ENCODE peak calls at places on chromosomes 12 and 14, in five cellular contexts. One of them, this sample, is unnamed.

GRCh38 chr12:113152196-113152834 is 2.8 kb downstream of the CFAP73 start:
- DNase-seq in GM06990: no peak
- DNase-seq in AG04450: no peak
- DNase-seq in spleen: no peak
- DNase-seq in mammary epithelial cell: no peak
- DNase-seq in this sample: no peak

GRCh38 chr14:81269100-81269978 is 48.6 kb upstream of the GTF2A1 start:
- DNase-seq in AG04450: peak; percentile 39
- DNase-seq in GM06990: peak; percentile 12
- DNase-seq in mammary epithelial cell: peak; percentile 64
- DNase-seq in spleen: no peak
- DNase-seq in this sample: peak; percentile 28

GRCh38 chr12:114692558-114693531 is 8.9 kb upstream of the TBX3 start:
- DNase-seq in mammary epithelial cell: peak; percentile 33
- DNase-seq in GM06990: no peak
- DNase-seq in AG04450: no peak
- DNase-seq in spleen: no peak
- DNase-seq in this sample: no peak

GRCh38 chr12:52063081-52063985 is 6.4 kb upstream of the ATG101 start:
- DNase-seq in AG04450: no peak
- DNase-seq in GM06990: no peak
- DNase-seq in spleen: no peak
- DNase-seq in mammary epithelial cell: no peak
- DNase-seq in this sample: no peak

GRCh38 chr14:37197421-37198272 is at the start of gene MIPOL1:
- DNase-seq in AG04450: peak; percentile 69
- DNase-seq in spleen: peak; percentile 84
- DNase-seq in GM06990: no peak
- DNase-seq in mammary epithelial cell: peak; percentile 89
- DNase-seq in this sample: peak; percentile 4

GRCh38 chr14:71363961-71364360 is 456.7 kb downstream of the PCNX1 start:
- DNase-seq in GM06990: no peak
- DNase-seq in mammary epithelial cell: no peak
- DNase-seq in spleen: no peak
- DNase-seq in AG04450: no peak
- DNase-seq in this sample: no peak

GRCh38 chr14:68358978-68359861 is 433.6 kb downstream of the ZFP36L1 start:
- DNase-seq in spleen: no peak
- DNase-seq in AG04450: no peak
- DNase-seq in GM06990: no peak
- DNase-seq in mammary epithelial cell: no peak
- DNase-seq in this sample: no peak

GRCh38 chr14:81302613-81303012 is 81.9 kb upstream of the GTF2A1 start:
- DNase-seq in AG04450: no peak
- DNase-seq in GM06990: no peak
- DNase-seq in mammary epithelial cell: no peak
- DNase-seq in spleen: no peak
- DNase-seq in this sample: no peak

GRCh38 chr12:57142121-57142520 is 5.3 kb downstream of the LRP1-AS start:
- DNase-seq in spleen: no peak
- DNase-seq in mammary epithelial cell: no peak
- DNase-seq in GM06990: no peak
- DNase-seq in AG04450: no peak
- DNase-seq in this sample: no peak

GRCh38 chr12:13915096-13915495 is 66.3 kb downstream of the GRIN2B start:
- DNase-seq in AG04450: no peak
- DNase-seq in GM06990: no peak
- DNase-seq in mammary epithelial cell: no peak
- DNase-seq in spleen: no peak
- DNase-seq in this sample: no peak
- TF ChIP-seq CTCF in AG04450: no peak
- TF ChIP-seq CTCF in GM06990: no peak
- TF ChIP-seq CTCF in mammary epithelial cell: no peak
- TF ChIP-seq CTCF in spleen: no peak
- TF ChIP-seq CTCF in this sample: no peak

GRCh38 chr14:72974661-72975060 is 48.4 kb downstream of the DCAF4 start:
- DNase-seq in mammary epithelial cell: no peak
- DNase-seq in spleen: peak; percentile 64
- DNase-seq in AG04450: no peak
- DNase-seq in GM06990: no peak
- DNase-seq in this sample: no peak

GRCh38 chr14:72978856-72979255 is 48.0 kb downstream of the ZFYVE1 start:
- DNase-seq in spleen: peak; percentile 31
- DNase-seq in mammary epithelial cell: no peak
- DNase-seq in GM06990: no peak
- DNase-seq in AG04450: no peak
- DNase-seq in this sample: no peak

GRCh38 chr14:72970824-72971434 is 44.7 kb downstream of the DCAF4 start:
- DNase-seq in AG04450: no peak
- DNase-seq in GM06990: no peak
- DNase-seq in spleen: peak; percentile 59
- DNase-seq in mammary epithelial cell: no peak
- DNase-seq in this sample: no peak

GRCh38 chr14:72980863-72981262 is 46.0 kb downstream of the ZFYVE1 start:
- DNase-seq in AG04450: no peak
- DNase-seq in GM06990: no peak
- DNase-seq in mammary epithelial cell: no peak
- DNase-seq in spleen: peak; percentile 22
- DNase-seq in this sample: no peak

DNA sequence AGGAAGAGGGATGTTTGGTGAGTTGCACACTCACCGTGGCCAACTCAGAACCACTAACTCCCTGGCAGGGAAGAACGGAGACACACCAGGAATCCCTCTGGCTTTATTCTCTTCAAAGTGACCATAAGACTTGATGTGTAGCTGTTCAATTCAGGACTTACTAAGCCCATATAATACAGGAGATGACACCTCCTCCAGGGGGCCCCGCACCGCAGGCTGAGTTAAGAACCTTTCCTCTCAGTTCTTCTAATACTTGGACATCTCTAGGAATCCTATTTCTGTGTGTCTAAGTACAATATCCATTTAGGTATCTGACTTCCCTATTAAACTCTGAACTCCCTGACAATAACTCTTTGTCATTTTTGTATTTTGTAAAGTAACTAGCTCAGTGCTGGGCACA is 49.5 kb downstream of the DCAF4 start:
- DNase-seq in AG04450: no peak
- DNase-seq in GM06990: no peak
- DNase-seq in spleen: peak; percentile 24
- DNase-seq in mammary epithelial cell: no peak
- DNase-seq in this sample: peak; percentile 46
- TF ChIP-seq CTCF in AG04450: peak; percentile 3
- TF ChIP-seq CTCF in GM06990: peak; percentile 25
- TF ChIP-seq CTCF in spleen: no peak
- TF ChIP-seq CTCF in mammary epithelial cell: peak; percentile 2
- TF ChIP-seq CTCF in this sample: no peak

DNA sequence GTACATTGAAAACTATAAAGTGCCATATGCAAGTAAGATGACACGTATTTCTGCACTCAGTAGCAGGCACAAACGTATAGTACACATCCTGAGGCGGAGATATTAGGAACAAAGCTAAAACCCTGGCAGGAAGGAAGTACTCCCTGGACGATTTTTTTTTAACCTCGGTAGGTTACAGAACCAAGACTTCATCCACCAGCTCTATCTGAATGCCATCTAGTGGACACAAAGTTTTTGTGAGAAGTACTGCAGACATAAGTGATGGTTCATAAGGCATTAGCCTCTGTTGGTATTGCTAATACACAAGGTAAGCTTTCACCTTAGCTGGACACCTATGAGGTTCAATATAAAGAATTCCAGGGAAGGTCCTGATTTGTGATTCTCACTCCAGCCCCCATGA is 83.0 kb upstream of the CCDC196 start:
- DNase-seq in spleen: no peak
- DNase-seq in AG04450: no peak
- DNase-seq in GM06990: peak; percentile 8
- DNase-seq in mammary epithelial cell: peak; percentile 50
- DNase-seq in this sample: no peak
- TF ChIP-seq CTCF in spleen: no peak
- TF ChIP-seq CTCF in AG04450: peak; percentile 42
- TF ChIP-seq CTCF in GM06990: peak; percentile 53
- TF ChIP-seq CTCF in mammary epithelial cell: peak; percentile 72
- TF ChIP-seq CTCF in this sample: no peak

GRCh38 chr14:51093371-51094281 is 1.3 kb downstream of the TRIM9 start:
- DNase-seq in AG04450: no peak
- DNase-seq in GM06990: peak; percentile 48
- DNase-seq in spleen: peak; percentile 84
- DNase-seq in mammary epithelial cell: peak; percentile 35
- DNase-seq in this sample: peak; percentile 78
- TF ChIP-seq CTCF in AG04450: no peak
- TF ChIP-seq CTCF in GM06990: peak; percentile 72
- TF ChIP-seq CTCF in spleen: no peak
- TF ChIP-seq CTCF in mammary epithelial cell: peak; percentile 44
- TF ChIP-seq CTCF in this sample: peak; percentile 65

GRCh38 chr12:59808317-59808910 is 212.6 kb downstream of the SLC16A7 start:
- DNase-seq in AG04450: no peak
- DNase-seq in spleen: no peak
- DNase-seq in GM06990: no peak
- DNase-seq in mammary epithelial cell: peak; percentile 22
- DNase-seq in this sample: peak; percentile 12
- TF ChIP-seq CTCF in AG04450: peak; percentile 83
- TF ChIP-seq CTCF in spleen: peak; percentile 54
- TF ChIP-seq CTCF in GM06990: peak; percentile 70
- TF ChIP-seq CTCF in mammary epithelial cell: peak; percentile 76
- TF ChIP-seq CTCF in this sample: peak; percentile 76

GRCh38 chr14:36067428-36068187 is 108.9 kb downstream of the PTCSC3 start:
- DNase-seq in spleen: no peak
- DNase-seq in mammary epithelial cell: no peak
- DNase-seq in AG04450: no peak
- DNase-seq in GM06990: no peak
- DNase-seq in this sample: no peak

GRCh38 chr14:36066636-36067035 is 109.9 kb downstream of the PTCSC3 start:
- DNase-seq in mammary epithelial cell: peak; percentile 48
- DNase-seq in spleen: no peak
- DNase-seq in GM06990: no peak
- DNase-seq in AG04450: no peak
- DNase-seq in this sample: no peak

GRCh38 chr14:36068777-36069534 is 107.6 kb downstream of the PTCSC3 start:
- DNase-seq in mammary epithelial cell: peak; percentile 54
- DNase-seq in AG04450: no peak
- DNase-seq in GM06990: no peak
- DNase-seq in spleen: no peak
- DNase-seq in this sample: no peak

GRCh38 chr14:36069535-36069900 is 107.0 kb downstream of the PTCSC3 start:
- DNase-seq in mammary epithelial cell: peak; percentile 10
- DNase-seq in spleen: no peak
- DNase-seq in AG04450: no peak
- DNase-seq in GM06990: peak; percentile 3
- DNase-seq in this sample: peak; percentile 41

DNA sequence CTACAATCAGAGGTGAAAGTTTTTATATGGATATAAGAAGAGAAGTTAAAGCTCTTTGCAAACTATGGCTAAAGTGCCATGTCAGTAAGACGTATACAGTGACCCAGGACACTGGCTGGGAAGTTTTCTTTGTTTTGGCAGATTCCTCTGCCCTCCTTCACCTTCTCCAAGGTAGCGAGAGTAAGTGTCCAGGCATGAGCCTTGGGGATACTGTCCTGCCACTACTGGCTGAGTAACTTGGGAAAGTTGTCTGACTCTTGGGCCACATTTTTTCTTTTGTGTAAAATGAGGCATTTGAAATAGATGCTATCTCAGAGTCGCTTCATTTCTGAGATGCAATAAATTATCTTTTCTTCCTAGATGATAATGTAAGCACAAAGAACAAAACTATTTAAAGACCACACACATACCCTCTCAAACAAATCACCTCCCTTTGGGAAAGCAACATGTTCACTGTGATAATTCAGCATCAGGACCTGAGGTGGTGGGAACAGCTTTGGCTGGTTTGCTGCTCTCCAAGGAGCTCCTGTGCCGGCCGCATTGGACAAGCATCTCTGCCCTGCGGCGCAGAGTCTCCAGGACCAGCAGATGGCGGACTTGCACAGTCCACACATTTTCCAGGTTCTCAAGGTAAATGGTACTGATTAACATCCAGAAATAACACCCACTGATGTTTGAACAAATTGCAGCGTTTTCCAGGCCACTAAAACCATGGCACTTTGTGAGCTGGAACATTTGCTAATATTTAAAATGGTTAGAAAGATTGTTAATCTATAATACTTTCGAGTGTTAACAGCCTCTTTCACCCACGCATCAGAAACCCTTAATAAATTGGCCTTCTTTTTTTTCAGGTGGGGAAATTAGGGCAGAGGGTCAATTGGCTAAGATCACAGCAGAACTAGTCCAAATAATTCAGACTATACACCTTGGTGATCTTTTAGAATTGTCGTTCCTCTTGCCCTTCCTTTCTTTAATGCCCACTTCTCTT is 106.2 kb downstream of the PTCSC3 start:
- DNase-seq in GM06990: peak; percentile 31
- DNase-seq in mammary epithelial cell: peak; percentile 61
- DNase-seq in AG04450: peak; percentile 32
- DNase-seq in spleen: no peak
- DNase-seq in this sample: peak; percentile 65
- TF ChIP-seq CTCF in GM06990: peak; percentile 88
- TF ChIP-seq CTCF in mammary epithelial cell: peak; percentile 91
- TF ChIP-seq CTCF in AG04450: peak; percentile 92
- TF ChIP-seq CTCF in spleen: no peak
- TF ChIP-seq CTCF in this sample: peak; percentile 62

GRCh38 chr14:56247495-56248087 is 129.4 kb downstream of the PELI2 start:
- DNase-seq in spleen: no peak
- DNase-seq in GM06990: no peak
- DNase-seq in AG04450: no peak
- DNase-seq in mammary epithelial cell: no peak
- DNase-seq in this sample: no peak
- TF ChIP-seq CTCF in spleen: no peak
- TF ChIP-seq CTCF in GM06990: peak; percentile 31
- TF ChIP-seq CTCF in AG04450: peak; percentile 37
- TF ChIP-seq CTCF in mammary epithelial cell: peak; percentile 42
- TF ChIP-seq CTCF in this sample: no peak

DNA sequence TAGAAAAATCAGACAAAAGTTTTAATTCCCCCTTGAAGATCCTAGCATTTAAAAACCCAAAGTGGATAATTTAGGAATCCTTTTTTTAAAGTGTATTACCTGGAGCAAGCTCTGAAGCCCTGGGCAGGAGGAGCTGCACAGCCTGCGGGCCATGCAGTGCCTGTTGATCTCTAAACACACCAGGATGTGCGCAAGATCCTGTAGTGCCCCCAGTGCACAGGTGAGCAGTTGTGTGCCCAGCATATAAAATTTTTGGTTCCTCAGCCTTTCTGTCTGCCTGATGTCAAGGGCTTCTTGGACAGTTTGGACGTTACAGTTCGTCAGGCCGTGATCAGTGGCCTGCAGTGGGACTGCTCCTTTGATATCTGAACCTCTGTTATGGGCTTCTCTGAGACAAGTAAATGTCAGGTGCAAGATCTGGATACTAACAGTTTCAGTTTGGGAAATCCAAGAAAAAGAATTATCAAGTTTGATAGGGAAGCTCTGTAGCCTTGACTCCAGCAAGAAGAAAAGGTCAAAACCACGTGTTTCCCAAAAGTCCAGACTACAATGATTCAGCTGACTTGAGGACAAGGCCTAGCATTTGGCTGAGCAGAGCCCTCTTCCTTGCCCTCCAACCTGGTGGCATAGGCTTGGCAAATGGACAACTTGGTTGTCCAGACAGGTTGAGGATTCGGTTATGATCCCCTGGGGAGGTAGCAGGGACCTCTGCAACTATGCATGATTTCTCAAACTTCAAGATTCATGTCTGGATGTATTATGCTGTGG is 1.0 kb downstream of the ATXN7L3B start:
- DNase-seq in GM06990: no peak
- DNase-seq in AG04450: no peak
- DNase-seq in mammary epithelial cell: peak; percentile 21
- DNase-seq in spleen: peak; percentile 82
- DNase-seq in this sample: peak; percentile 50
- TF ChIP-seq CTCF in GM06990: no peak
- TF ChIP-seq CTCF in AG04450: no peak
- TF ChIP-seq CTCF in mammary epithelial cell: no peak
- TF ChIP-seq CTCF in spleen: no peak
- TF ChIP-seq CTCF in this sample: peak; percentile 16

This sample was measured in activated CD8-positive, alpha-beta T cell treated with anti-CD3 and anti-CD28 coated beads for 36 hours.